ENCODE peak calls at places on chromosomes 4 and X, in four cellular contexts. One of them, this sample, is unnamed.
A peak's percentile ranks its signal among the peaks of the same experiment; 100 is the strongest.

GRCh38 chr4:2041234-2042130 is 17.6 kb upstream of the NAT8L start:
- DNase-seq in naive thymus-derived CD4-positive, alpha-beta T cell: peak; percentile 72
- DNase-seq in endothelial cell of umbilical vein: peak; percentile 66
- DNase-seq in astrocyte: peak; percentile 13
- DNase-seq in this sample: peak; percentile 95

GRCh38 chr4:10656988-10657387 is 27.6 kb downstream of the CLNK start:
- DNase-seq in endothelial cell of umbilical vein: peak; percentile 57
- DNase-seq in astrocyte: peak; percentile 69
- DNase-seq in naive thymus-derived CD4-positive, alpha-beta T cell: no peak
- DNase-seq in this sample: no peak

GRCh38 chrX:154123241-154124219 is 20.5 kb upstream of the OPN1LW start:
- DNase-seq in endothelial cell of umbilical vein: peak; percentile 52
- DNase-seq in astrocyte: no peak
- DNase-seq in naive thymus-derived CD4-positive, alpha-beta T cell: no peak
- DNase-seq in this sample: no peak

GRCh38 chrX:68691921-68692320 is 44.5 kb downstream of the STARD8 start:
- DNase-seq in endothelial cell of umbilical vein: no peak
- DNase-seq in naive thymus-derived CD4-positive, alpha-beta T cell: no peak
- DNase-seq in astrocyte: no peak
- DNase-seq in this sample: no peak

GRCh38 chrX:69387559-69388487 is 116.3 kb upstream of the NALF2 start:
- DNase-seq in naive thymus-derived CD4-positive, alpha-beta T cell: peak; percentile 6
- DNase-seq in endothelial cell of umbilical vein: peak; percentile 11
- DNase-seq in astrocyte: no peak
- DNase-seq in this sample: peak; percentile 75

GRCh38 chr4:37802068-37802666 is 24.3 kb upstream of the PGM2 start:
- DNase-seq in naive thymus-derived CD4-positive, alpha-beta T cell: no peak
- DNase-seq in astrocyte: peak; percentile 38
- DNase-seq in endothelial cell of umbilical vein: peak; percentile 73
- DNase-seq in this sample: peak; percentile 83

GRCh38 chrX:11437642-11438379 is 144.6 kb downstream of the AMELX start:
- DNase-seq in astrocyte: peak; percentile 64
- DNase-seq in naive thymus-derived CD4-positive, alpha-beta T cell: no peak
- DNase-seq in endothelial cell of umbilical vein: peak; percentile 42
- DNase-seq in this sample: no peak

GRCh38 chr4:183241771-183242170 is 78.3 kb downstream of the CLDN22 start:
- DNase-seq in endothelial cell of umbilical vein: peak; percentile 23
- DNase-seq in astrocyte: peak; percentile 13
- DNase-seq in naive thymus-derived CD4-positive, alpha-beta T cell: no peak
- DNase-seq in this sample: peak; percentile 97

GRCh38 chr4:88911246-88912212 is 145.5 kb downstream of the FAM13A start:
- DNase-seq in endothelial cell of umbilical vein: no peak
- DNase-seq in naive thymus-derived CD4-positive, alpha-beta T cell: no peak
- DNase-seq in astrocyte: no peak
- DNase-seq in this sample: no peak

GRCh38 chrX:145190801-145191389 is 56.4 kb upstream of the SPANXN1 start:
- DNase-seq in astrocyte: no peak
- DNase-seq in naive thymus-derived CD4-positive, alpha-beta T cell: no peak
- DNase-seq in endothelial cell of umbilical vein: no peak
- DNase-seq in this sample: peak; percentile 8

GRCh38 chrX:30741545-30741944 is 88.3 kb downstream of the GK start:
- DNase-seq in naive thymus-derived CD4-positive, alpha-beta T cell: no peak
- DNase-seq in endothelial cell of umbilical vein: no peak
- DNase-seq in astrocyte: no peak
- DNase-seq in this sample: peak; percentile 52

GRCh38 chr4:145734576-145735329 is 54.8 kb downstream of the C4orf51 start:
- DNase-seq in astrocyte: peak; percentile 99
- DNase-seq in endothelial cell of umbilical vein: peak; percentile 94
- DNase-seq in naive thymus-derived CD4-positive, alpha-beta T cell: no peak
- DNase-seq in this sample: peak; percentile 17

GRCh38 chrX:134174273-134174660 is 62.7 kb upstream of the CCDC160 start:
- DNase-seq in naive thymus-derived CD4-positive, alpha-beta T cell: no peak
- DNase-seq in astrocyte: no peak
- DNase-seq in endothelial cell of umbilical vein: no peak
- DNase-seq in this sample: peak; percentile 33

GRCh38 chr4:144734522-144734921 is 88.6 kb downstream of the HHIP start:
- DNase-seq in naive thymus-derived CD4-positive, alpha-beta T cell: no peak
- DNase-seq in astrocyte: peak; percentile 82
- DNase-seq in endothelial cell of umbilical vein: no peak
- DNase-seq in this sample: peak; percentile 57

GRCh38 chr4:77002321-77002720 is 52.8 kb downstream of the SEPTIN11 start:
- DNase-seq in endothelial cell of umbilical vein: peak; percentile 67
- DNase-seq in astrocyte: peak; percentile 76
- DNase-seq in naive thymus-derived CD4-positive, alpha-beta T cell: no peak
- DNase-seq in this sample: no peak

DNA sequence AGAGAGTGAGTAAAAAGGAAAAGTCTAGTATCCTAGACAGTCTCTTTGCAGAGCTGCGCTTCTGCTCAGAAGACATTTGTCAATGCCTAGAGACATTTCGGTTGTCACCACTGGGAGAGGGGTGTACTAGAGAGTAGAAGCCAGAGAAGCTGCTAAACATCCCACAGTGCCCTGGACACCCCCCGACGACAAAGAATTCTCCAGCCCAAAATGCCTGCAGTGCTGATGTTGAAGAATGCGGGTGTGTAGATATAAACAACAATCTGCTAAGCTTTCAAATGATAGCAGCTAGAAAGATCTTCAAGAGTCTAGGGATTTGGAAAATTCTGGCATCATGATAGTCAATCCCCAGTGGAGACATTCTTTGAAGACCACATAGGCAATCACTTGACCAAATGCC is 90.1 kb downstream of the PALLD start:
- DNase-seq in astrocyte: no peak
- DNase-seq in naive thymus-derived CD4-positive, alpha-beta T cell: no peak
- DNase-seq in endothelial cell of umbilical vein: no peak
- DNase-seq in this sample: no peak
- H3K4me1 ChIP-seq in astrocyte: peaks cover 46% of the 10 kb centered on the region
- H3K4me1 ChIP-seq in naive thymus-derived CD4-positive, alpha-beta T cell: no peaks in the 10 kb centered on the region
- H3K4me1 ChIP-seq in endothelial cell of umbilical vein: peaks cover 14% of the 10 kb centered on the region
- H3K4me1 ChIP-seq in this sample: peaks cover 2% of the 10 kb centered on the region

GRCh38 chrX:48937065-48937907 is 18.5 kb upstream of the PIM2 start:
- DNase-seq in naive thymus-derived CD4-positive, alpha-beta T cell: peak; percentile 59
- DNase-seq in astrocyte: peak; percentile 26
- DNase-seq in endothelial cell of umbilical vein: no peak
- DNase-seq in this sample: no peak
- H3K4me1 ChIP-seq in naive thymus-derived CD4-positive, alpha-beta T cell: peaks cover 70% of the 10 kb centered on the region
- H3K4me1 ChIP-seq in astrocyte: peaks cover 12% of the 10 kb centered on the region
- H3K4me1 ChIP-seq in endothelial cell of umbilical vein: no peaks in the 10 kb centered on the region
- H3K4me1 ChIP-seq in this sample: no peaks in the 10 kb centered on the region

DNA sequence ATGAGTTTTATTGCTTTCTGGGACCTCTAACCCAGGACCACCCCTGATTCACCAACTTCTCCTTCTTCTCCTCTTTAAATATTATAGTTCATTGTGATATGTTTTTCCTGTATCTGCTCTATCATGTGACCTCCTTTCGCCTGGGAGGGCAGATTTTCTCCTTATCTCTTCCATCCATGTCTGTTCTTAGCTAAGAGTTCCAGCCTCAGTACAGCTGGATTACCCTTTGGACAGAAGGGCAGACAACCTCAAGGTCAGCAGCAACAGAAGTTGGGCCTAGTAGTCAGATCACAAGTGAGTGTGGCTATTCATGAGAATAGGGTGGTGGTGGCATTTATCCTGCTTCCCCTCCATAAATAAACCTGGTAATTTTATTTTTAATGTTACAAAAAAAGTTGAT is 5.7 kb upstream of the XK start:
- DNase-seq in astrocyte: no peak
- DNase-seq in endothelial cell of umbilical vein: no peak
- DNase-seq in naive thymus-derived CD4-positive, alpha-beta T cell: no peak
- DNase-seq in this sample: no peak
- H3K4me1 ChIP-seq in astrocyte: no peaks in the 10 kb centered on the region
- H3K4me1 ChIP-seq in endothelial cell of umbilical vein: no peaks in the 10 kb centered on the region
- H3K4me1 ChIP-seq in naive thymus-derived CD4-positive, alpha-beta T cell: no peaks in the 10 kb centered on the region
- H3K4me1 ChIP-seq in this sample: peaks cover 14% of the 10 kb centered on the region

GRCh38 chr4:134551348-134551747 is 349.8 kb upstream of the PABPC4L start:
- DNase-seq in astrocyte: no peak
- DNase-seq in endothelial cell of umbilical vein: no peak
- DNase-seq in naive thymus-derived CD4-positive, alpha-beta T cell: no peak
- DNase-seq in this sample: no peak
- H3K4me1 ChIP-seq in astrocyte: no peaks in the 10 kb centered on the region
- H3K4me1 ChIP-seq in endothelial cell of umbilical vein: no peaks in the 10 kb centered on the region
- H3K4me1 ChIP-seq in naive thymus-derived CD4-positive, alpha-beta T cell: no peaks in the 10 kb centered on the region
- H3K4me1 ChIP-seq in this sample: no peaks in the 10 kb centered on the region

GRCh38 chr4:109912706-109913621 is at the start of gene EGF:
- DNase-seq in astrocyte: peak; percentile 78
- DNase-seq in naive thymus-derived CD4-positive, alpha-beta T cell: no peak
- DNase-seq in endothelial cell of umbilical vein: no peak
- DNase-seq in this sample: peak; percentile 22
- H3K4me1 ChIP-seq in astrocyte: peaks cover 6% of the 10 kb centered on the region
- H3K4me1 ChIP-seq in naive thymus-derived CD4-positive, alpha-beta T cell: no peaks in the 10 kb centered on the region
- H3K4me1 ChIP-seq in endothelial cell of umbilical vein: no peaks in the 10 kb centered on the region
- H3K4me1 ChIP-seq in this sample: peaks cover 24% of the 10 kb centered on the region

GRCh38 chr4:25131396-25131795 is 28.9 kb downstream of the SEPSECS start:
- DNase-seq in endothelial cell of umbilical vein: no peak
- DNase-seq in astrocyte: no peak
- DNase-seq in naive thymus-derived CD4-positive, alpha-beta T cell: no peak
- DNase-seq in this sample: no peak

GRCh38 chr4:25133132-25133531 is 27.1 kb downstream of the SEPSECS start:
- DNase-seq in naive thymus-derived CD4-positive, alpha-beta T cell: no peak
- DNase-seq in endothelial cell of umbilical vein: no peak
- DNase-seq in astrocyte: no peak
- DNase-seq in this sample: no peak

GRCh38 chr4:25131925-25132324 is 28.3 kb downstream of the SEPSECS start:
- DNase-seq in astrocyte: no peak
- DNase-seq in naive thymus-derived CD4-positive, alpha-beta T cell: no peak
- DNase-seq in endothelial cell of umbilical vein: no peak
- DNase-seq in this sample: no peak

GRCh38 chr4:25128671-25129070 is 31.6 kb downstream of the SEPSECS start:
- DNase-seq in astrocyte: peak; percentile 60
- DNase-seq in endothelial cell of umbilical vein: no peak
- DNase-seq in naive thymus-derived CD4-positive, alpha-beta T cell: no peak
- DNase-seq in this sample: no peak

GRCh38 chr4:25129926-25130325 is 30.3 kb downstream of the SEPSECS start:
- DNase-seq in naive thymus-derived CD4-positive, alpha-beta T cell: no peak
- DNase-seq in endothelial cell of umbilical vein: no peak
- DNase-seq in astrocyte: peak; percentile 67
- DNase-seq in this sample: no peak
- H3K4me1 ChIP-seq in naive thymus-derived CD4-positive, alpha-beta T cell: no peaks in the 10 kb centered on the region
- H3K4me1 ChIP-seq in endothelial cell of umbilical vein: no peaks in the 10 kb centered on the region
- H3K4me1 ChIP-seq in astrocyte: peaks cover 3% of the 10 kb centered on the region
- H3K4me1 ChIP-seq in this sample: no peaks in the 10 kb centered on the region

GRCh38 chr4:73608677-73609594 is 11.3 kb downstream of the RASSF6 start:
- DNase-seq in naive thymus-derived CD4-positive, alpha-beta T cell: no peak
- DNase-seq in astrocyte: no peak
- DNase-seq in endothelial cell of umbilical vein: peak; percentile 55
- DNase-seq in this sample: no peak
- H3K4me1 ChIP-seq in naive thymus-derived CD4-positive, alpha-beta T cell: no peaks in the 10 kb centered on the region
- H3K4me1 ChIP-seq in astrocyte: no peaks in the 10 kb centered on the region
- H3K4me1 ChIP-seq in endothelial cell of umbilical vein: no peaks in the 10 kb centered on the region
- H3K4me1 ChIP-seq in this sample: no peaks in the 10 kb centered on the region

GRCh38 chr4:39502034-39502658 is 25.1 kb downstream of the UGDH start:
- DNase-seq in naive thymus-derived CD4-positive, alpha-beta T cell: no peak
- DNase-seq in astrocyte: peak; percentile 81
- DNase-seq in endothelial cell of umbilical vein: peak; percentile 13
- DNase-seq in this sample: no peak
- H3K4me1 ChIP-seq in naive thymus-derived CD4-positive, alpha-beta T cell: no peaks in the 10 kb centered on the region
- H3K4me1 ChIP-seq in astrocyte: peaks cover 15% of the 10 kb centered on the region
- H3K4me1 ChIP-seq in endothelial cell of umbilical vein: no peaks in the 10 kb centered on the region
- H3K4me1 ChIP-seq in this sample: no peaks in the 10 kb centered on the region

DNA sequence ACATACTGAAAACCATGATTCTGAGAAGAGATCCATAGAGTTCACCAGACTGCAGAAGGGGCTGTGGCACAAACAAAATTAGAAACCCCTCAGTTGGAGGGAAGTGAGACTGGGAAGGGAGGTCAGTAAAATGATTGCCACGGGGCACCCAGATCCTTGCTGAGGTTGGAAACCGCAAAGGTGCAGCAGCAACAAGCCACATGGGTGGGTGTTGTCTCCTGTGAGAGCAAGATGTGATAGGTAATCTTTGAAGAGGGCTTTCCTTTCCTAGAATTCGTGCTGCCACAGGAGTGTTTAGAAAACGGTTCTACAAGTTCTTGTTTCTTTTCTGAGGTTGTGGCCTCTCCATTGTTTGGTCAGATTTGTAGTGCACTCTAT is 85.5 kb downstream of the NFKB1 start:
- DNase-seq in naive thymus-derived CD4-positive, alpha-beta T cell: no peak
- DNase-seq in astrocyte: no peak
- DNase-seq in endothelial cell of umbilical vein: no peak
- DNase-seq in this sample: no peak
- H3K4me1 ChIP-seq in naive thymus-derived CD4-positive, alpha-beta T cell: peaks cover 48% of the 10 kb centered on the region
- H3K4me1 ChIP-seq in astrocyte: no peaks in the 10 kb centered on the region
- H3K4me1 ChIP-seq in endothelial cell of umbilical vein: no peaks in the 10 kb centered on the region
- H3K4me1 ChIP-seq in this sample: no peaks in the 10 kb centered on the region

This sample was measured in HAP-1.